ENCODE peak calls at places on chromosomes 5 and 9, in seven cellular contexts. M is IMR-90, K is AG04449, L is natural killer cell, Q is astrocyte of the cerebellum, A is GM06990, X is Calu3. B is an unnamed sample.

GRCh38 chr5:127011151-127011550 is 19.2 kb downstream of the MARCHF3 start:
- DNase-seq in L (no peak), M (peak; percentile 97), Q (peak; percentile 95), A (no peak), K (peak; percentile 62), X (no peak), B (no peak)

GRCh38 chr9:83106272-83106671 is 43.3 kb upstream of the RASEF start:
- DNase-seq in Q (no peak), A (no peak), M (no peak), X (no peak), K (no peak), L (no peak), B (no peak)

GRCh38 chr9:16246785-16247184 is 623.7 kb downstream of the BNC2 start:
- DNase-seq in Q (no peak), K (no peak), L (no peak), M (no peak), X (no peak), A (no peak), B (no peak)

GRCh38 chr5:147874910-147875367 is 3.6 kb upstream of the SCGB3A2 start:
- DNase-seq in M (no peak), X (no peak), A (no peak), K (no peak), L (no peak), Q (no peak), B (no peak)

GRCh38 chr9:76996700-76997099 is 22.8 kb upstream of the FOXB2 start:
- DNase-seq in Q (no peak), X (peak; percentile 12), L (no peak), K (no peak), A (no peak), M (peak; percentile 21), B (no peak)

GRCh38 chr5:107646418-107646817 is 24.3 kb downstream of the EFNA5 start:
- DNase-seq in K (no peak), X (no peak), Q (no peak), L (no peak), M (no peak), A (no peak), B (no peak)

GRCh38 chr9:98998441-98999151 is 54.9 kb downstream of the COL15A1 start:
- DNase-seq in X (peak; percentile 77), K (no peak), M (peak; percentile 56), A (peak; percentile 49), Q (no peak), L (peak; percentile 60), B (peak; percentile 76)

GRCh38 chr9:121989010-121989409 is 104.1 kb downstream of the TTLL11 start:
- DNase-seq in X (peak; percentile 20), M (peak; percentile 39), K (no peak), Q (no peak), A (no peak), L (no peak), B (no peak)

GRCh38 chr9:129319076-129319937 is 141.2 kb upstream of the IER5L start:
- DNase-seq in L (peak; percentile 9), K (no peak), M (no peak), Q (no peak), A (no peak), X (no peak), B (no peak)

GRCh38 chr5:59728356-59728755 is 165.2 kb downstream of the PDE4D start:
- DNase-seq in A (no peak), K (no peak), M (no peak), L (no peak), X (no peak), Q (no peak), B (no peak)

GRCh38 chr5:170155771-170156170 is 50.1 kb downstream of the FOXI1 start:
- DNase-seq in L (no peak), X (no peak), Q (no peak), M (no peak), A (no peak), K (no peak), B (no peak)

GRCh38 chr5:153629027-153629426 is 138.6 kb downstream of the GRIA1 start:
- DNase-seq in Q (peak; percentile 66), L (no peak), K (peak; percentile 91), X (peak; percentile 29), M (peak; percentile 97), A (no peak), B (no peak)

GRCh38 chr5:4216142-4216541 is 620.5 kb downstream of the IRX1 start:
- DNase-seq in Q (no peak), L (no peak), K (no peak), M (no peak), A (no peak), X (no peak), B (no peak)

GRCh38 chr5:4373051-4373450 is 767.1 kb upstream of the ADAMTS16 start:
- DNase-seq in X (no peak), K (no peak), A (no peak), Q (no peak), M (no peak), L (no peak), B (no peak)

GRCh38 chr5:80194470-80194869 is 61.4 kb downstream of the SERINC5 start:
- DNase-seq in M (peak; percentile 25), Q (no peak), X (no peak), K (no peak), A (no peak), L (no peak), B (no peak)

GRCh38 chr5:142515036-142515435 is 170.9 kb downstream of the FGF1 start:
- DNase-seq in Q (no peak), A (no peak), K (no peak), M (no peak), X (no peak), L (no peak), B (no peak)

GRCh38 chr9:77980622-77981021 is 51.0 kb downstream of the GNAQ start:
- DNase-seq in Q (no peak), M (peak; percentile 81), L (no peak), K (peak; percentile 33), A (no peak), X (no peak), B (no peak)

GRCh38 chr9:108842610-108843295 is 13.0 kb downstream of the ACTL7B start:
- DNase-seq in M (no peak), A (no peak), K (no peak), Q (no peak), X (no peak), L (no peak), B (no peak)

GRCh38 chr9:101269596-101270324 is 115.0 kb downstream of the BAAT start:
- DNase-seq in A (no peak), M (no peak), K (no peak), L (no peak), Q (no peak), X (no peak), B (no peak)

GRCh38 chr5:163867738-163868137 is 362.3 kb downstream of the MAT2B start:
- DNase-seq in L (no peak), A (no peak), X (no peak), Q (no peak), M (peak; percentile 65), K (no peak), B (no peak)

GRCh38 chr9:93112116-93112863 is 16.3 kb downstream of the CARD19 start:
- DNase-seq in L (peak; percentile 15), X (no peak), K (no peak), A (no peak), Q (no peak), M (no peak), B (no peak)

GRCh38 chr5:83523926-83524325 is 52.4 kb downstream of the VCAN start:
- DNase-seq in A (no peak), L (no peak), X (no peak), M (no peak), Q (no peak), K (no peak), B (no peak)

GRCh38 chr9:79562749-79563386 is 8.9 kb upstream of the TLE4 start:
- DNase-seq in X (no peak), Q (no peak), A (no peak), K (no peak), L (no peak), M (peak; percentile 30), B (no peak)

GRCh38 chr9:75139201-75139600 is 50.9 kb downstream of the OSTF1 start:
- DNase-seq in K (no peak), L (no peak), Q (no peak), M (no peak), A (no peak), X (no peak), B (no peak)

GRCh38 chr5:141913560-141913959 is 10.1 kb upstream of the DELE1 start:
- DNase-seq in Q (no peak), M (no peak), L (no peak), A (no peak), K (no peak), X (no peak), B (no peak)

GRCh38 chr9:93292664-93293328 is 108.9 kb downstream of the WNK2 start:
- DNase-seq in K (no peak), Q (no peak), L (no peak), X (no peak), M (no peak), A (no peak), B (no peak)

GRCh38 chr9:136437839-136438547 is 1.7 kb downstream of the INPP5E start:
- DNase-seq in A (no peak), Q (no peak), X (no peak), K (no peak), L (no peak), M (peak; percentile 36), B (no peak)

GRCh38 chr5:35229076-35230042 is 928 bp downstream of the PRLR start:
- DNase-seq in X (peak; percentile 55), K (no peak), M (no peak), L (no peak), A (peak; percentile 70), Q (no peak), B (peak; percentile 49)
- TF ChIP-seq CTCF in X (no peak), K (no peak), M (no peak), L (no peak), A (peak; percentile 31), Q (no peak), B (peak; percentile 62)

DNA sequence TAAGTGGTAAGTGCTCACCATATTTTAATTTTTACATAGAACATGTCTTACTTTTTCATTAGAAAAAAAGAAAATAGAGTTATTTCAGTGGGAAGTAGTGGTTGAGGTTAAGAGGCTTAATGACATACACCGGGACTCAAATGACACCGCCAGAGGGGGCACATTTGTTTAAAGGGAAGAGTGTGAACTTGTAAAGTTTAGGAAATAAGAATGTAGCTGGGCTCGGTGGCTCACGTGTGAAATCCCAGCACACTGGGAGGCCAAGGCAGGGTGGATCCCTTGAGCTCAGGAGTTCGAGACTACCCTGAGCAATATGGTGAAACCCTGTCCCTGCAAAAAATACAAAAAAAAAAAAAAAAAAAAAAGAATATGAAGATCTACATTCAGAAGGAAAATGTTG is 43.4 kb upstream of the TNFAIP8 start:
- DNase-seq in Q (no peak), X (no peak), K (no peak), L (no peak), A (no peak), M (no peak), B (no peak)
- TF ChIP-seq CTCF in Q (no peak), X (no peak), K (no peak), L (no peak), A (peak; percentile 20), M (no peak), B (no peak)

DNA sequence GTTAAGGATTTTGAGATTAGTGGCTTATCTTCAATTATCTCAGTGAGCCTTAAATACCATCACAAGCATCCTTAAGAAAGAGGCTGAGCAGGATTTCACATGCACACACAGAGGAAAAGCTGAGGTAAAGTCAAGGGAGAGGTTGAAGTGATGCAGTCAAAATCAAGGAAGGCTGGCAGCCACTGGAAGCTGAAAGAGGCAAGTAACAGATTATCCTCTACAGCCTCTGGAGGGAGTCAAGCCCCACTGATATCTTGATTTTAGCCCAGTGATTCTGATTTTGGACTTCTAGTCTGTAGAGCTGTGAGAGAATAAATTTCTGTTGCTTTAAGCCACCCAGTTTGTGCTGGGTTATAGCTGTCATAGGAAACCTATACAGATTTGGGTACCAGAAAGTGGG is 80.1 kb downstream of the ANKRD31 start:
- DNase-seq in X (peak; percentile 16), Q (no peak), M (no peak), L (no peak), A (no peak), K (no peak), B (no peak)
- TF ChIP-seq CTCF in X (peak; percentile 20), Q (peak; percentile 13), M (no peak), L (no peak), A (no peak), K (no peak), B (no peak)

GRCh38 chr5:69454460-69455249 is 37.9 kb upstream of the OCLN start:
- DNase-seq in Q (no peak), K (no peak), X (no peak), M (no peak), L (no peak), A (no peak), B (no peak)
- TF ChIP-seq CTCF in Q (no peak), K (no peak), X (no peak), M (no peak), L (no peak), A (no peak), B (no peak)

B was measured in progenitor cell of endocrine pancreas.